ENCODE peak calls at places on chromosomes 3 and 15, in nine cellular contexts. C is Caco-2; N is CD8-positive, alpha-beta T cell; H is cardiac muscle cell; A is K562; T is AG04450; B is HCT116; Q is breast epithelium; D is psoas muscle. S is an unnamed sample.

GRCh38 chr3:177065285-177066028 is 131.8 kb downstream of the TBL1XR1 start:
- DNase-seq in C (no peak), A (no peak), H (no peak), T (no peak), Q (no peak), B (no peak), N (no peak), D (no peak), S (no peak)

GRCh38 chr15:81410318-81410753 is 36.3 kb upstream of the TMC3 start:
- DNase-seq in N (peak), Q (peak), A (no peak), H (peak), C (peak), T (peak), B (peak), D (peak), S (peak)

GRCh38 chr3:126355777-126356372 is 1.3 kb downstream of the KLF15 start:
- DNase-seq in B (peak), H (peak), A (peak), Q (peak), D (peak), N (no peak), T (no peak), C (peak), S (peak)

GRCh38 chr15:59995568-59996349 is 8.4 kb upstream of the FOXB1 start:
- DNase-seq in B (no peak), D (no peak), Q (no peak), N (no peak), A (no peak), H (no peak), T (no peak), C (no peak), S (no peak)

GRCh38 chr3:126491221-126492013 is 15.7 kb upstream of the ZXDC start:
- DNase-seq in H (no peak), C (no peak), N (no peak), Q (peak), A (no peak), B (no peak), D (peak), T (no peak), S (no peak)

GRCh38 chr3:172021859-172022258 is 17.5 kb upstream of the FNDC3B start:
- DNase-seq in C (no peak), D (no peak), A (no peak), N (no peak), T (no peak), H (no peak), Q (no peak), B (no peak), S (no peak)

GRCh38 chr3:145243875-145244274 is 917.1 kb downstream of the PLOD2 start:
- DNase-seq in B (no peak), A (no peak), Q (no peak), T (peak), N (no peak), D (no peak), C (no peak), H (no peak), S (no peak)

GRCh38 chr15:36365963-36366362 is 213.5 kb upstream of the CDIN1 start:
- DNase-seq in C (no peak), D (no peak), T (no peak), A (no peak), H (no peak), Q (no peak), B (no peak), N (no peak), S (no peak)

DNA sequence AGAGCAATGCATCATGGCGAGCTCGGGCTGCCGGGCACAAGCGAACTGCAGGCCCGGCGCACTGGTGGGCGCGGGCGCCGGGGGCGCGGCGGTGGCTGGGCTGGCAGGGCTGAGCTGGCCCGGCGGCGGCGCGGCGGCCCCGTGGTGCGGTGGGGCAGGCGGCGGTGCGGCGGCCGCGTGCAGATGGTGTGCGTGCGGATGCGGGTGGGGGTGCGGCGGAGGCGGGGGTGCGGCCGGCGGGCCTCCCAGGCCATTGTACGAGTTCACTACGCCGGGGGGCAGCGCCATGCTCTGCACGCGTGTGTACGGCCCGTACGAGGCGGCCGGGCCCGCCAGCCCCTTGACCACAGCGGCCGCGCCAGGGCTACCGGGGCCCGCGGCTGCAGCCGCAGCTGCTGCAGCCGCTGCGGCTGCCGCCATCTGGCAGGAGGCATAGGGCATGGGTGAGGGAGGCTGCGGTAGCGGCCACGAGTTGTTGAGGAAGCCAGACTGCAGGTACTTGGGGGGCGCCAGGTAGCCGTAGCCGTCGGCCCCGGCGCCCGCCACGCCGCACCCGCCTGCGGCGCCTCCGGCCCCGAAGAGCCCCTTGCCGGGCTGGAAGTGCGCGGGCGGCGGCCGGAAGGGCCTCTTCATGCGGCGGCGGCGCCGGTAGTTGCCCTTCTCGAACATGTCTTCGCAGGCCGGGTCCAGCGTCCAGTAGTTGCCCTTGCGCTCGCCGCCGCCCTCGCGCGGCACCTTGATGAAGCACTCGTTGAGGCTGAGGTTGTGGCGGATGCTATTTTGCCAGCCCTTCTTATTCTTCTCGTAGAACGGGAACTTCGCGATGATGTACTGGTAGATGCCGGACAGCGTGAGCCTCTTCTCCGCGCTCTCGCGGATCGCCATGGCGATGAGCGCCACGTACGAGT is 1.0 kb downstream of the FOXL2 start:
- DNase-seq in D (no peak), B (no peak), H (peak), A (peak), C (peak), N (no peak), T (no peak), Q (no peak), S (peak)
- TF ChIP-seq CTCF in D (peak), B (no peak), H (peak), A (peak), C (peak), N (no peak), T (peak), Q (no peak), S (peak)

GRCh38 chr15:70853855-70854668 is at the start of gene LARP6:
- DNase-seq in T (no peak), B (no peak), A (peak), N (peak), H (peak), C (peak), Q (peak), D (peak), S (peak)

GRCh38 chr15:70853270-70853854 is 595 bp downstream of the LARP6 start:
- DNase-seq in T (no peak), C (no peak), Q (peak), B (no peak), H (no peak), N (no peak), D (peak), A (no peak), S (peak)

GRCh38 chr15:70855764-70856163 is 1.8 kb upstream of the LARP6 start:
- DNase-seq in C (no peak), H (no peak), D (no peak), B (no peak), A (no peak), N (no peak), T (no peak), Q (no peak), S (no peak)

GRCh38 chr15:70856177-70856883 is 2.4 kb upstream of the LARP6 start:
- DNase-seq in Q (no peak), D (no peak), A (no peak), B (no peak), T (no peak), N (no peak), C (no peak), H (no peak), S (no peak)

GRCh38 chr15:70854669-70854976 is 666 bp upstream of the LARP6 start:
- DNase-seq in H (no peak), T (no peak), A (no peak), D (no peak), N (no peak), Q (no peak), B (no peak), C (no peak), S (no peak)
- TF ChIP-seq CTCF in H (peak), T (peak), A (no peak), D (no peak), N (no peak), Q (no peak), B (no peak), C (no peak), S (no peak)

DNA sequence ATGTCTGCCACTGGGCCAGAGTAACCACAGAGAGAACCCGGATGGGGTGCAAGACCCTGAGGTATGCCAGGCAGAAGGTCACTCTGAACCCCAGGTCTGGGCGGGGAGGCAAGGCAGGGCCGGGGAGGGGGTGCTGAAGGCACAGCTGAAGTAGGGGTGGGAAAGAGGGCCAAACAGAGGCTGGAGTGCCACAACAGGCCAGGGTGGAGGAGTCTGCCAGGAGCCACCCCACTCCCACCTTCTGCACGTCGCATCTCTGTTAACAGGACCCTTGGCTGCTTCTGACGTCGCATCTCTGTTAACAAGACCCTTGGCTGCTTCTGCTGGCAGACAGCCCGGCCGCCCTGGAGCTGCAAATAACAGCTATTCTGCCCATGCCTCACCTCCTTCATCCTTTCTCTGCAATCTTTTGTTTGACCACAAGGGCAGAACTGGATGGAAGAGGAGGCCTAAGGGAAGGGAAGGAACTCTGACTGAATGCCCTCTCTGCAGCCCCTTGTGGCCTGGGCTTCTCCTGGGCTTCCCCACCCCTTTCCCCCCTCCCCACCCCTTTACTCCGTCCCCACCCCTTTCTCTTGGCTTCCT is 20.6 kb upstream of the FBLN2 start:
- DNase-seq in B (no peak), Q (no peak), D (no peak), T (no peak), C (peak), N (no peak), H (peak), A (peak), S (no peak)
- TF ChIP-seq CTCF in B (peak), Q (no peak), D (no peak), T (peak), C (peak), N (no peak), H (peak), A (peak), S (peak)

GRCh38 chr3:46695962-46696922 is 2.8 kb upstream of the ALS2CL start:
- DNase-seq in T (no peak), N (no peak), H (peak), A (no peak), C (no peak), Q (no peak), B (no peak), D (peak), S (no peak)
- TF ChIP-seq CTCF in T (no peak), N (no peak), H (no peak), A (no peak), C (no peak), Q (no peak), B (no peak), D (peak), S (no peak)

GRCh38 chr15:31148622-31149505 is 47.3 kb upstream of the TRPM1 start:
- DNase-seq in A (no peak), C (no peak), Q (no peak), N (no peak), B (no peak), T (no peak), H (no peak), D (no peak), S (no peak)

GRCh38 chr15:31141792-31142191 is 40.3 kb upstream of the TRPM1 start:
- DNase-seq in H (no peak), T (no peak), N (no peak), B (no peak), Q (no peak), D (no peak), A (no peak), C (no peak), S (no peak)

GRCh38 chr15:31147943-31148621 is 46.6 kb upstream of the TRPM1 start:
- DNase-seq in C (no peak), T (no peak), D (no peak), H (no peak), N (no peak), A (no peak), Q (no peak), B (no peak), S (no peak)

GRCh38 chr15:31147456-31147855 is 45.9 kb upstream of the TRPM1 start:
- DNase-seq in D (no peak), Q (no peak), C (no peak), A (no peak), T (no peak), N (no peak), H (no peak), B (no peak), S (no peak)

GRCh38 chr15:31145271-31145911 is 43.9 kb upstream of the TRPM1 start:
- DNase-seq in N (no peak), A (no peak), H (no peak), Q (no peak), D (no peak), B (no peak), C (no peak), T (no peak), S (no peak)
- TF ChIP-seq CTCF in N (no peak), A (peak), H (peak), Q (no peak), D (no peak), B (peak), C (peak), T (peak), S (no peak)

GRCh38 chr3:149576071-149576564 is 81.7 kb downstream of the WWTR1 start:
- DNase-seq in D (peak), N (no peak), A (peak), Q (no peak), B (peak), H (no peak), C (no peak), T (peak), S (no peak)
- TF ChIP-seq CTCF in D (no peak), N (no peak), A (no peak), Q (no peak), B (no peak), H (no peak), C (no peak), T (no peak), S (no peak)

DNA sequence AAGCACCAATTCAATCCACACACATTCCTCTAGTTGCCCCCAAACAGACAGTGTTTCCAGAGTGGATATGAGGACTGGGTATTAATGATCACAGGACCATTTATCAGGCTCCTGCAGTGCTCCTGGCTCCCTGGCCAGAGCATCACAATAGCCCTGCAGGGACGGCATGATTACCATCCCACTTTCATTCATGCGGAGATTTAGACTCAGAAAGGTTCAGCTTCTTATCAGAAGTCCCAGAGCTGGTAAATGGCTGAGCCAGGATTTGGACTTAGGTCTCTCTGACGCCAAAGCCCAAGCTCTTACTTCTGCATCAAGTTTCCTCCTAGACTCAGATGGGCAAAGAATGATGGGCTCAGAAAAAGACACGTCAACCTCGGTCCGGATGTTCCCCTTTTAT is 2.9 kb upstream of the EPHB3 start:
- DNase-seq in C (no peak), H (no peak), Q (no peak), T (no peak), D (no peak), A (no peak), B (no peak), N (no peak), S (no peak)
- TF ChIP-seq CTCF in C (no peak), H (no peak), Q (no peak), T (no peak), D (no peak), A (no peak), B (no peak), N (no peak), S (no peak)

GRCh38 chr3:188197388-188197847 is 43.5 kb downstream of the LPP start:
- DNase-seq in Q (no peak), T (no peak), H (peak), B (no peak), N (no peak), A (no peak), C (no peak), D (no peak), S (no peak)

GRCh38 chr3:188198760-188199327 is 44.9 kb downstream of the LPP start:
- DNase-seq in H (peak), C (no peak), A (no peak), Q (peak), D (no peak), B (no peak), T (no peak), N (no peak), S (no peak)

GRCh38 chr3:188198001-188198400 is 44.0 kb downstream of the LPP start:
- DNase-seq in H (no peak), T (no peak), Q (no peak), B (no peak), A (no peak), N (no peak), C (no peak), D (no peak), S (no peak)

GRCh38 chr3:188196232-188196990 is 42.5 kb downstream of the LPP start:
- DNase-seq in N (no peak), Q (no peak), H (no peak), B (no peak), C (no peak), T (no peak), D (no peak), A (no peak), S (no peak)

DNA sequence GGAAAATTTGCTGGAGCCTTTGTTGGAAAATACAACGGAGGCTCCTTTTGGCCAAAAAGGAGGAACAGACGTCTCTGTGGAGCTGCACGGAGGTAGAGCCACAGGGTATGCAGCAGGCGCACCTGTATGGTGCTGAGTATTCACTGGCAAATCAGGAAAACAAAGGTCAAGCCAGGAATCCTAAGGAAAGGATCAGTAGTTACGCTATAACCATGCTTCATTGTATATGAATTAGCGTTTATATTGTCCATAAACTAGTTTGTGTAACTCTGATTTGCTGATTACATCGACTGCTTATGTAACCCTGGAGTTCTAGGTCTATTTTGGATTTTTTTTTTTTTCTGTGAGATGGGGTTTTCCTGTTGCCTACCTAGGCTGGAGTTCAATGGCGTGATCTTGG is 45.4 kb downstream of the LPP start:
- DNase-seq in H (no peak), A (no peak), D (no peak), B (no peak), Q (no peak), N (no peak), C (no peak), T (no peak), S (no peak)
- TF ChIP-seq CTCF in H (no peak), A (no peak), D (no peak), B (no peak), Q (no peak), N (no peak), C (no peak), T (no peak), S (no peak)